ENCODE peak calls at places on chromosomes 11 and 22, in nine cellular contexts. T is dorsolateral prefrontal cortex, K is left ventricle myocardium inferior, A is heart left ventricle, Q is coronary artery, S is astrocyte of the spinal cord, B is GM06990, H is transverse colon, N is hepatocyte. M is an unnamed sample.

GRCh38 chr11:129862123-129862522 is 33.3 kb downstream of the NFRKB start:
- DNase-seq in T (no peak), K (no peak), A (no peak), Q (no peak), S (no peak), B (no peak), H (no peak), N (peak), M (no peak)

GRCh38 chr11:44002191-44003093 is 45.3 kb upstream of the ACCSL start:
- DNase-seq in T (no peak), K (no peak), A (no peak), Q (peak), S (no peak), B (no peak), H (no peak), N (no peak), M (no peak)

GRCh38 chr11:10208045-10208674 is 85.9 kb downstream of the SBF2 start:
- DNase-seq in T (no peak), K (no peak), A (no peak), Q (no peak), S (peak), B (peak), H (no peak), N (peak), M (no peak)

GRCh38 chr11:19959697-19960096 is 200.6 kb downstream of the DBX1 start:
- DNase-seq in T (no peak), K (no peak), A (no peak), Q (peak), S (no peak), B (no peak), H (no peak), N (no peak), M (no peak)

GRCh38 chr11:63007920-63008319 is 7.7 kb downstream of the SLC22A8 start:
- DNase-seq in T (no peak), K (no peak), A (no peak), Q (no peak), S (no peak), B (no peak), H (no peak), N (peak), M (no peak)

GRCh38 chr11:116499396-116500001 is 273.3 kb downstream of the BUD13 start:
- DNase-seq in T (peak), K (peak), A (peak), Q (peak), S (peak), B (peak), H (peak), N (peak), M (peak)

GRCh38 chr11:16986434-16987204 is 27.6 kb downstream of the PLEKHA7 start:
- DNase-seq in T (no peak), K (no peak), A (no peak), Q (no peak), S (peak), B (peak), H (peak), N (peak), M (no peak)

GRCh38 chr11:133191931-133192330 is 340.4 kb downstream of the OPCML start:
- DNase-seq in T (no peak), K (no peak), A (no peak), Q (no peak), S (no peak), B (no peak), H (no peak), N (no peak), M (no peak)

GRCh38 chr22:43172191-43172590 is 14.7 kb downstream of the TTLL12 start:
- DNase-seq in T (no peak), K (no peak), A (peak), Q (no peak), S (no peak), B (no peak), H (no peak), N (no peak), M (no peak)

GRCh38 chr11:66861774-66862558 is 5.1 kb downstream of the LRFN4 start:
- DNase-seq in T (no peak), K (no peak), A (peak), Q (no peak), S (no peak), B (no peak), H (no peak), N (no peak), M (no peak)

GRCh38 chr11:112967082-112967481 is 5.9 kb downstream of the NCAM1 start:
- DNase-seq in T (no peak), K (no peak), A (no peak), Q (no peak), S (no peak), B (no peak), H (no peak), N (no peak), M (no peak)

GRCh38 chr11:6320411-6321207 is at the start of gene CAVIN3:
- DNase-seq in T (no peak), K (peak), A (peak), Q (peak), S (peak), B (peak), H (peak), N (peak), M (peak)

GRCh38 chr11:2995091-2995561 is 3.0 kb upstream of the NAP1L4 start:
- DNase-seq in T (no peak), K (no peak), A (no peak), Q (peak), S (no peak), B (no peak), H (no peak), N (no peak), M (no peak)

GRCh38 chr11:75547617-75548054 is 14.4 kb upstream of the SERPINH1 start:
- DNase-seq in T (peak), K (peak), A (peak), Q (no peak), S (peak), B (no peak), H (peak), N (peak), M (peak)

GRCh38 chr22:37442537-37442936 is 15.3 kb upstream of the ELFN2 start:
- DNase-seq in T (no peak), K (no peak), A (no peak), Q (no peak), S (peak), B (no peak), H (no peak), N (no peak), M (no peak)

GRCh38 chr11:12868315-12869073 is 140.6 kb upstream of the RASSF10 start:
- DNase-seq in T (no peak), K (no peak), A (no peak), Q (no peak), S (peak), B (no peak), H (no peak), N (no peak), M (no peak)
- H3K4me3 ChIP-seq in T (no peak), K (no peak), A (no peak), Q (no peak), S (no peak), B (no peak), H (no peak), N (no peak), M (no peak)

GRCh38 chr22:46045459-46046298 is 68.7 kb upstream of the WNT7B start:
- DNase-seq in T (peak), K (peak), A (no peak), Q (peak), S (no peak), B (no peak), H (peak), N (no peak), M (no peak)
- H3K4me3 ChIP-seq in T (peak), K (peak), A (peak), Q (peak), S (peak), B (no peak), H (peak), N (peak), M (no peak)

GRCh38 chr22:30301995-30302809 is 12.9 kb upstream of the CASTOR1 start:
- DNase-seq in T (no peak), K (peak), A (peak), Q (no peak), S (peak), B (no peak), H (peak), N (peak), M (peak)
- H3K4me3 ChIP-seq in T (no peak), K (no peak), A (no peak), Q (peak), S (no peak), B (no peak), H (no peak), N (no peak), M (no peak)

GRCh38 chr11:103488579-103488978 is 379.4 kb downstream of the DYNC2H1 start:
- DNase-seq in T (no peak), K (no peak), A (no peak), Q (no peak), S (no peak), B (no peak), H (no peak), N (no peak), M (no peak)
- H3K4me3 ChIP-seq in T (no peak), K (no peak), A (no peak), Q (no peak), S (no peak), B (no peak), H (no peak), N (no peak), M (no peak)

GRCh38 chr11:32775908-32776307 is 18.6 kb downstream of the CCDC73 start:
- DNase-seq in T (no peak), K (no peak), A (no peak), Q (no peak), S (no peak), B (no peak), H (no peak), N (no peak), M (no peak)
- H3K4me3 ChIP-seq in T (no peak), K (no peak), A (no peak), Q (no peak), S (no peak), B (no peak), H (no peak), N (no peak), M (no peak)

GRCh38 chr11:104968365-104968855 is at the start of gene CASP4:
- DNase-seq in T (no peak), K (no peak), A (no peak), Q (no peak), S (peak), B (peak), H (peak), N (peak), M (no peak)

GRCh38 chr11:104970756-104971155 is 2.4 kb upstream of the CASP4 start:
- DNase-seq in T (no peak), K (no peak), A (no peak), Q (no peak), S (no peak), B (no peak), H (no peak), N (no peak), M (no peak)

GRCh38 chr11:104968856-104969776 is 742 bp upstream of the CASP4 start:
- DNase-seq in T (no peak), K (peak), A (peak), Q (peak), S (no peak), B (no peak), H (peak), N (peak), M (peak)

GRCh38 chr11:104965735-104966134 is 2.6 kb downstream of the CASP4 start:
- DNase-seq in T (no peak), K (no peak), A (no peak), Q (no peak), S (no peak), B (no peak), H (no peak), N (no peak), M (no peak)

DNA sequence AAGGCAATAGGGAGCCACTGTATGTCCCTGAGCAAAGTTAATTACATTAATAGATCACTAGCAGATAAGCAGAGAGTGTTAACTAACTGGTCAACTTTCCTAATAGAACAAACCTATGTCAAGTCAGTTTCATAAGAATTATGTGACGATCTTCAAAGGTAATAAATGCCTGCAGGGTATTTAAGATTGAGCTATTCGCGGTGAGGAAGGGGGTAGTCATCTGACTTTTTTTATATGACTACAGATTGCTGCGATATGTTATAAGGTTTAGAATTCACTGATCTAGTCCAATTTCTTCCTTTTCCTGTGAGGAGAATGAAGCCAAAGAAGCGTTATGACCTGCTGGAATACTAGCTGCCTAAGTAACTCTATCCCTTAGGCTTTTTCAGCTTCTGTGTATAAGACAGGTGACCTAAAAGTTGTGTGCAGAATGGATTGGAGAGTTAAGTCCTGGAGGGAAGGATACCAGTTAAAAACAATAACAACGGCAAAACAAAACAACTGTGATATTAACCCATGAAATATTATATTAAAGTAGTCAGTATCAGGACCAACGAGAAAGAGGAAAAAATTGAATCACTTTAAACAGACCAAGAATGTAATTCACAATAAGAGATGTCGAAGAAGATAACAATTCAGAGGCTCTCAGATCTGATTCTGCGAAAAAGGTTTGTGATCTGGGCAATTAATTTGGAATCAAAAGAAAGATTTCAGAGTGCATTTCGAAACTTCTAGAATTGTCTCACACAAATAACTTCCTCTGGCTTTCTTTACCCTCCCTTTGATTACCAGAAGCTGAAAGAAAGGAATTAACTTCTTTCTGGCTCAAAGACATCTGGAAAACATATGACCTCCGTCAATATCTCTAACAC is 645 bp downstream of the CASP4 start:
- DNase-seq in T (no peak), K (no peak), A (no peak), Q (no peak), S (peak), B (no peak), H (no peak), N (no peak), M (no peak)
- H3K4me3 ChIP-seq in T (peak), K (peak), A (peak), Q (peak), S (peak), B (peak), H (peak), N (peak), M (peak)

GRCh38 chr11:61791737-61792309 is 576 bp downstream of the TMEM258 start:
- DNase-seq in T (peak), K (peak), A (peak), Q (no peak), S (peak), B (no peak), H (peak), N (peak), M (peak)
- H3K4me3 ChIP-seq in T (peak), K (peak), A (peak), Q (peak), S (peak), B (peak), H (peak), N (peak), M (peak)

DNA sequence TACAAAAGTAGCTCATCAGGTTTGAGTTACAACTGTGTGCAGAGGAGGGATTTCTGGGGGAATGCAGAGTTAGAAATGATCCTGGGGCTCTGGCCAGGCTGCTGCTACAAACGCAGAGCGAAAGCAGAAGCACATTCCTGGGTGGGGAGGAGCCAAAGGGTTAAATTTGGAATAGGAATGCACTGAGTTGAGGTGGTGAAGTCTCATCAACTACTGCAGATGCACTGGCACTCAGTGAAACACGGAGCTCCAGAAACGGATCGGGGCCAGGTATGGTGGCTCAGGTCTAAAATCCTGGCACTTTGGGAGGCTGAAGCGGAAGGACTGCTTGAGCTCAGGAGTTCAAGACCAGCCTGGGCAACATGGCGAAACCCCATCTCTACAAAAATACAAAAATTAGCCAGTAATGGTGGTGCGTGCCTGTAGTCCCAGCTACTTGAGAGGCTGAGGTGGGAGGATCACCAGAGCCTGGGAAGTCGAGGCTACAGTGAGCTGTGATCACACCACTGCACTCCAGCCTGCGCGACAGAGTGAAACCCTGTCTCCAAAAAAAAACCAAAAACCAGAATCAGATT is 3.2 kb downstream of the CHKA start:
- DNase-seq in T (no peak), K (no peak), A (no peak), Q (no peak), S (no peak), B (no peak), H (no peak), N (peak), M (peak)
- H3K4me3 ChIP-seq in T (no peak), K (peak), A (no peak), Q (no peak), S (no peak), B (no peak), H (no peak), N (no peak), M (no peak)

GRCh38 chr11:117794772-117795629 is 2.0 kb downstream of the DSCAML1 start:
- DNase-seq in T (no peak), K (no peak), A (no peak), Q (no peak), S (no peak), B (no peak), H (no peak), N (no peak), M (no peak)
- H3K4me3 ChIP-seq in T (peak), K (no peak), A (no peak), Q (peak), S (no peak), B (no peak), H (no peak), N (no peak), M (no peak)

GRCh38 chr11:811446-812245 is 1.9 kb downstream of the RPLP2 start:
- DNase-seq in T (no peak), K (no peak), A (no peak), Q (no peak), S (no peak), B (no peak), H (no peak), N (no peak), M (no peak)
- H3K4me3 ChIP-seq in T (no peak), K (peak), A (peak), Q (peak), S (no peak), B (peak), H (no peak), N (no peak), M (no peak)

M was measured in adrenal gland.